ENCODE peak calls at places on chromosomes 12 and 14, in six cellular contexts. H is HuH-7.5; X is fibroblast of mammary gland; Z is A172; Y is anterior cingulate cortex; R is stimulated activated CD4-positive, alpha-beta T cell treated with anti-CD3 and anti-CD28 coated beads, Interleukin-12 subunit alpha, Interleukin-12 subunit beta, amount 100 ng/mL, for 24 hours. S is an unnamed sample.

GRCh38 chr12:109121346-109121880 is 5.0 kb downstream of the ACACB start:
- DNase-seq in H (no peak), X (no peak), Z (no peak), Y (no peak), R (no peak), S (no peak)

GRCh38 chr12:105347486-105347885 is 17.0 kb downstream of the C12orf75 start:
- DNase-seq in H (no peak), X (no peak), Z (no peak), Y (no peak), R (no peak), S (no peak)

GRCh38 chr14:72183631-72184030 is 251.4 kb downstream of the RGS6 start:
- DNase-seq in H (no peak), X (no peak), Z (no peak), Y (no peak), R (no peak), S (no peak)

GRCh38 chr12:131487379-131488129 is 223.3 kb upstream of the SFSWAP start:
- DNase-seq in H (no peak), X (peak; percentile 3), Z (peak; percentile 64), Y (no peak), R (no peak), S (no peak)

GRCh38 chr14:100147181-100147631 is 12.2 kb downstream of the DEGS2 start:
- DNase-seq in H (no peak), X (no peak), Z (no peak), Y (no peak), R (peak; percentile 32), S (no peak)

GRCh38 chr14:103623883-103624482 is 5.0 kb upstream of the KLC1 start:
- DNase-seq in H (no peak), X (no peak), Z (no peak), Y (no peak), R (no peak), S (no peak)

GRCh38 chr12:90829044-90829443 is 125.9 kb downstream of the CCER1 start:
- DNase-seq in H (no peak), X (no peak), Z (no peak), Y (no peak), R (no peak), S (no peak)

GRCh38 chr12:74111688-74112360 is 425.8 kb upstream of the ATXN7L3B start:
- DNase-seq in H (no peak), X (peak; percentile 1), Z (peak; percentile 20), Y (no peak), R (no peak), S (no peak)

GRCh38 chr12:113724703-113725556 is 241.2 kb downstream of the RBM19 start:
- DNase-seq in H (no peak), X (no peak), Z (no peak), Y (no peak), R (no peak), S (no peak)

GRCh38 chr14:21123429-21123828 is 22.6 kb downstream of the TMEM253 start:
- DNase-seq in H (no peak), X (no peak), Z (no peak), Y (no peak), R (no peak), S (no peak)